ENCODE peak calls at places on chromosomes 5 and 9, in four cellular contexts. One of them, this sample, is unnamed.
A peak's percentile ranks its signal among the peaks of the same experiment; 100 is the strongest.

GRCh38 chr5:123133438-123134100 is 44.5 kb downstream of the PRDM6 start:
- DNase-seq in tibial artery: no peak
- DNase-seq in mucosa of descending colon: no peak
- DNase-seq in tibial nerve: no peak
- DNase-seq in this sample: no peak

GRCh38 chr5:135313405-135313804 is 85.6 kb downstream of the MACROH2A1 start:
- DNase-seq in tibial artery: no peak
- DNase-seq in mucosa of descending colon: no peak
- DNase-seq in tibial nerve: no peak
- DNase-seq in this sample: no peak

GRCh38 chr9:71681708-71682268 is 86.5 kb downstream of the CEMIP2 start:
- DNase-seq in tibial artery: no peak
- DNase-seq in mucosa of descending colon: no peak
- DNase-seq in tibial nerve: no peak
- DNase-seq in this sample: peak; percentile 93

GRCh38 chr5:109388407-109388806 is 21.4 kb downstream of the PJA2 start:
- DNase-seq in tibial artery: no peak
- DNase-seq in mucosa of descending colon: no peak
- DNase-seq in tibial nerve: no peak
- DNase-seq in this sample: peak; percentile 47

GRCh38 chr5:140642718-140643117 is 3.5 kb downstream of the TMCO6 start:
- DNase-seq in tibial artery: peak; percentile 46
- DNase-seq in mucosa of descending colon: no peak
- DNase-seq in tibial nerve: no peak
- DNase-seq in this sample: peak; percentile 65

GRCh38 chr9:110762783-110763182 is 94.2 kb downstream of the MUSK start:
- DNase-seq in tibial artery: no peak
- DNase-seq in mucosa of descending colon: no peak
- DNase-seq in tibial nerve: no peak
- DNase-seq in this sample: peak; percentile 63

GRCh38 chr9:3804148-3804547 is 278.3 kb upstream of the RFX3 start:
- DNase-seq in tibial artery: no peak
- DNase-seq in mucosa of descending colon: no peak
- DNase-seq in tibial nerve: no peak
- DNase-seq in this sample: no peak

GRCh38 chr5:179264641-179265528 is 80.4 kb downstream of the ADAMTS2 start:
- DNase-seq in tibial artery: no peak
- DNase-seq in mucosa of descending colon: peak; percentile 17
- DNase-seq in tibial nerve: no peak
- DNase-seq in this sample: no peak

GRCh38 chr9:136050706-136051567 is 44.2 kb downstream of the NACC2 start:
- DNase-seq in tibial artery: no peak
- DNase-seq in mucosa of descending colon: peak; percentile 52
- DNase-seq in tibial nerve: no peak
- DNase-seq in this sample: no peak

GRCh38 chr5:59749782-59750520 is 143.6 kb downstream of the PDE4D start:
- DNase-seq in tibial artery: no peak
- DNase-seq in mucosa of descending colon: no peak
- DNase-seq in tibial nerve: no peak
- DNase-seq in this sample: no peak

GRCh38 chr5:77893225-77893860 is 117.2 kb upstream of the TBCA start:
- DNase-seq in tibial artery: no peak
- DNase-seq in mucosa of descending colon: no peak
- DNase-seq in tibial nerve: no peak
- DNase-seq in this sample: peak; percentile 99

GRCh38 chr9:13952906-13953305 is 361.0 kb downstream of the NFIB start:
- DNase-seq in tibial artery: no peak
- DNase-seq in mucosa of descending colon: no peak
- DNase-seq in tibial nerve: no peak
- DNase-seq in this sample: peak; percentile 64

GRCh38 chr5:39400711-39401385 is 23.9 kb downstream of the DAB2 start:
- DNase-seq in tibial artery: no peak
- DNase-seq in mucosa of descending colon: no peak
- DNase-seq in tibial nerve: no peak
- DNase-seq in this sample: peak; percentile 71

GRCh38 chr5:1484416-1485319 is 39.1 kb downstream of the LPCAT1 start:
- DNase-seq in tibial artery: no peak
- DNase-seq in mucosa of descending colon: no peak
- DNase-seq in tibial nerve: no peak
- DNase-seq in this sample: no peak

GRCh38 chr5:8895599-8895998 is 650.3 kb downstream of the SEMA5A start:
- DNase-seq in tibial artery: no peak
- DNase-seq in mucosa of descending colon: no peak
- DNase-seq in tibial nerve: no peak
- DNase-seq in this sample: peak; percentile 64

GRCh38 chr5:176702952-176703641 is 55.8 kb downstream of the TSPAN17 start:
- DNase-seq in tibial artery: no peak
- DNase-seq in mucosa of descending colon: no peak
- DNase-seq in tibial nerve: no peak
- DNase-seq in this sample: no peak

GRCh38 chr5:176700239-176700847 is 53.1 kb downstream of the TSPAN17 start:
- DNase-seq in tibial artery: no peak
- DNase-seq in mucosa of descending colon: no peak
- DNase-seq in tibial nerve: no peak
- DNase-seq in this sample: no peak

GRCh38 chr5:176704355-176704754 is 57.1 kb downstream of the TSPAN17 start:
- DNase-seq in tibial artery: no peak
- DNase-seq in mucosa of descending colon: no peak
- DNase-seq in tibial nerve: no peak
- DNase-seq in this sample: no peak

GRCh38 chr5:176704817-176705216 is 57.5 kb downstream of the TSPAN17 start:
- DNase-seq in tibial artery: no peak
- DNase-seq in mucosa of descending colon: no peak
- DNase-seq in tibial nerve: no peak
- DNase-seq in this sample: no peak
- H3K36me3 ChIP-seq in tibial artery: no peaks in the 10 kb centered on the region
- H3K36me3 ChIP-seq in mucosa of descending colon: no peaks in the 10 kb centered on the region
- H3K36me3 ChIP-seq in tibial nerve: no peaks in the 10 kb centered on the region
- H3K36me3 ChIP-seq in this sample: no peaks in the 10 kb centered on the region

GRCh38 chr5:158731014-158731413 is 368.7 kb downstream of the EBF1 start:
- DNase-seq in tibial artery: no peak
- DNase-seq in mucosa of descending colon: no peak
- DNase-seq in tibial nerve: no peak
- DNase-seq in this sample: no peak
- H3K36me3 ChIP-seq in tibial artery: peaks cover 13% of the 10 kb centered on the region
- H3K36me3 ChIP-seq in mucosa of descending colon: no peaks in the 10 kb centered on the region
- H3K36me3 ChIP-seq in tibial nerve: no peaks in the 10 kb centered on the region
- H3K36me3 ChIP-seq in this sample: no peaks in the 10 kb centered on the region

GRCh38 chr5:171395042-171395441 is 7.4 kb downstream of the NPM1 start:
- DNase-seq in tibial artery: no peak
- DNase-seq in mucosa of descending colon: no peak
- DNase-seq in tibial nerve: no peak
- DNase-seq in this sample: no peak
- H3K36me3 ChIP-seq in tibial artery: peaks cover 69% of the 10 kb centered on the region
- H3K36me3 ChIP-seq in mucosa of descending colon: no peaks in the 10 kb centered on the region
- H3K36me3 ChIP-seq in tibial nerve: no peaks in the 10 kb centered on the region
- H3K36me3 ChIP-seq in this sample: peaks cover 33% of the 10 kb centered on the region

DNA sequence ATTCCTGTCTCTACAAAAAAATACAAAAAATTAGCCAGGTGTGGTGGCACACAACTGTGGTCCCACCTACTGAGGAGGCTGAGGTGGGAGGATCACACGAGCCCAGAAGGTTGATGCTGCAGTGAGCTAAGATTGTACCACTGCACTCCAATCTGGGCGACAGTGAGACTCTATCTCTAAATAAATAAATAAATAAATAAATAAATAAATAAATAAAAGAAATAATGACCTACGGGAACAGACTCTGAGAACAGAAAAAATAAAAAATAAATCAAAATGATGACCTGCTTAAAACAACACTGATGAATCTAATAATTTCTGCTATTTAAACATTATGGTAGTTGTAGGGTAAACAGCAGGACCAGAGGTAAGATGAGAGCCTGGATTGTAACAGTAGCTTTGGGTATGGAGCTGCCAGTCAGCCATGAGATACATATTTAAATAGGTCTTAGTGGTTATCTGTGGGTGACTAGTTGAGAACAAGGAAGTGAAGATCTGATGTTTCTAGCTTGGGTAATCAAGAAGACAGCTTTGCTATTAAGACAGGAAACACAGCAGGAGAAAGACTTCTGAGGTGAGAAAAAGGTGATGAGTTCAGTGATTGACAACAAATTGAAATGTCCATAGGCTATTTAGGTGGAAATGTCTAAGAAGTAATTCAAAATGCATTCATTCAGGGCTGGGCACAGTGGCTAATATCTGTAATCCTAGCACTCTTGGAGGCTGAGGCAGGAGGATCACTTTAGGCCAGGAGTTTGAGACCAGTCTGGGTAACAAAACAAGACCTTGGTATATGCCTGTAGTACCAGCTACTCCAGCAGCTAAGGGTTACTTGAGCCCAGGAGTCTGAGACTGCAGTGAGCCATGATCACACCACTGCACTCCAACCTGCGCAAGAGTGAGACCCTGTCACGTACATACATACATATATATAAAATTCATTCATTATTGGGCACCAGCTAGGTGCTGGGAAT is 11.0 kb downstream of the RNF145 start:
- DNase-seq in tibial artery: no peak
- DNase-seq in mucosa of descending colon: no peak
- DNase-seq in tibial nerve: no peak
- DNase-seq in this sample: no peak
- H3K36me3 ChIP-seq in tibial artery: peaks cover 5% of the 10 kb centered on the region
- H3K36me3 ChIP-seq in mucosa of descending colon: no peaks in the 10 kb centered on the region
- H3K36me3 ChIP-seq in tibial nerve: no peaks in the 10 kb centered on the region
- H3K36me3 ChIP-seq in this sample: peaks cover 5% of the 10 kb centered on the region

GRCh38 chr9:92613268-92614122 is 56.4 kb downstream of the IPPK start:
- DNase-seq in tibial artery: no peak
- DNase-seq in mucosa of descending colon: no peak
- DNase-seq in tibial nerve: no peak
- DNase-seq in this sample: no peak

GRCh38 chr9:92612816-92613215 is 57.1 kb downstream of the IPPK start:
- DNase-seq in tibial artery: no peak
- DNase-seq in mucosa of descending colon: no peak
- DNase-seq in tibial nerve: no peak
- DNase-seq in this sample: no peak

GRCh38 chr9:92610470-92611420 is 59.2 kb downstream of the IPPK start:
- DNase-seq in tibial artery: no peak
- DNase-seq in mucosa of descending colon: no peak
- DNase-seq in tibial nerve: no peak
- DNase-seq in this sample: no peak

GRCh38 chr9:92612292-92612691 is 57.6 kb downstream of the IPPK start:
- DNase-seq in tibial artery: no peak
- DNase-seq in mucosa of descending colon: no peak
- DNase-seq in tibial nerve: no peak
- DNase-seq in this sample: no peak

DNA sequence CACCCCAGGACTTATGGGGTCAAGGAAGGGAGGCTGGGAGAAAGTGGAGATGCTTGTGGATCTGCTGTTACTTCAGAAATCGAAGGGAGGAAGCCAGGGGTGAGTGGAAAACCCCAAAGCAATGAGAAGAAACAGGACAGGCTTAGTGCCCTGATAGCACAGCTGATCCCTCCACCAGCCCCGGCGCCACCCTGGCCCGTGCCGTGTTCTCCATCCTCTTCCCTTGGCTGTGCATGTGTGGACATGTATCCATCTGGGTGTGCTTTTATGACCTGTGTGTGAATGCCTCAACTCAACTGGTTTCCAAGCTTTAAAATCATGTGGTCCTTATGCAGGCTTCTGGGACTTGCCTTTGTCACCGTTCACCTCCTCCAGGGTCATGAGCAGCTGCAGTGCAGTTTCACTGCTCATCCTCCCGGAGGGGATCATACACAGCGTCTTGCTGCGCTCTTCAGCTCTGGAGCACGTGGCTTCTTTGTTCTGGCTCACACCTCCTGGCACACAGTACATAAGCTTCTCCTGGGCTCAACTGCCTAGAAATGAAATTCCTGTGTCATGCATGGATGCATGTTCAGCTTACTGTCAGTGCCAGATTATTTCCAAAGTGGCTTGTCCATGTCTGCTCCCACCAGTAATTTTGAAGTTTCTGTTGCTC is 58.2 kb downstream of the IPPK start:
- DNase-seq in tibial artery: no peak
- DNase-seq in mucosa of descending colon: no peak
- DNase-seq in tibial nerve: no peak
- DNase-seq in this sample: no peak
- H3K36me3 ChIP-seq in tibial artery: peaks cover 19% of the 10 kb centered on the region
- H3K36me3 ChIP-seq in mucosa of descending colon: no peaks in the 10 kb centered on the region
- H3K36me3 ChIP-seq in tibial nerve: no peaks in the 10 kb centered on the region
- H3K36me3 ChIP-seq in this sample: peaks cover 12% of the 10 kb centered on the region

DNA sequence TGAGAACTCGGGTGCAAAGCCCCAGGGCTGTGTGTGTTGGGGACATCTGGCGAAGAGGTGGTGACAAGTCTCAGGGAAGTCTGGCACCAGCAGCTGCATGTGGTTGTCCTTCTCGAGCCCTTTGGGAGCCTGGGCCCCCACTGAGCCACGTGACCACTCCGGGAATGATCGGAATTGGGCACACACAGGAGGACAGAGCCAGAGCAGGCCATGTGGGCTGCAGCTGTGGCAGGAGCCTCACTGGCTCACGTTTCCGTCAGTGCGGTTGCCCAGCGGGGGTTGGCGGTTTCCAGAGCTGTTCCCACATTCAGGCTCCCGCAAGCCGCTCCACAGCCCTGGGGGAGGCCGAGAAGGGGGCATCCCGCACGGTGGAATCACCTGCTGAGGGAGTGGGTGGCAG is 6.8 kb upstream of the CEL start:
- DNase-seq in tibial artery: no peak
- DNase-seq in mucosa of descending colon: no peak
- DNase-seq in tibial nerve: no peak
- DNase-seq in this sample: peak; percentile 8
- H3K36me3 ChIP-seq in tibial artery: peaks cover 86% of the 10 kb centered on the region
- H3K36me3 ChIP-seq in mucosa of descending colon: peaks cover 19% of the 10 kb centered on the region
- H3K36me3 ChIP-seq in tibial nerve: no peaks in the 10 kb centered on the region
- H3K36me3 ChIP-seq in this sample: peaks cover 24% of the 10 kb centered on the region

DNA sequence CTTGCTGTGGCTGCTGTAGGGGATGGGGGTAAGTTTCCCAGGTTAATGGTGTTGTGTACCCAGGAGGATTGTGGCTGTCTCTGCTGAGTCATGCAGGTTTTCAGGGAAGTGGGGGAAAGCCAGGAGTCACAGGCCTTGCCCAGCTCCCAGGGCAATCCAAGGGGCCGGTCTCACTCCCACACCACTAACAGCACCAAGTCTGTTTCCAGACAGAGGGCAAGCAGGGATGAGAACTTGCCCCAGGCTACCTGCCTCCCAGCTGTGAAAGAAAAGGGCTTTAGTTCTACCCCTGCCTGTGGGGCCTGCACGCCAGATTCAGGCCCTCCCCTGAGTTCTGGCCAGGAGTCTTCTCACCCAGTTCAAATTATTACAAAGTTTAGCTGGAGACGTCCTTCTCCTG is 579.8 kb upstream of the ST8SIA4 start:
- DNase-seq in tibial artery: no peak
- DNase-seq in mucosa of descending colon: no peak
- DNase-seq in tibial nerve: no peak
- DNase-seq in this sample: no peak
- H3K36me3 ChIP-seq in tibial artery: no peaks in the 10 kb centered on the region
- H3K36me3 ChIP-seq in mucosa of descending colon: no peaks in the 10 kb centered on the region
- H3K36me3 ChIP-seq in tibial nerve: no peaks in the 10 kb centered on the region
- H3K36me3 ChIP-seq in this sample: no peaks in the 10 kb centered on the region